ENCODE peak calls at places on chromosome 14, in four cellular contexts. One of them, this sample, is unnamed.
A peak's percentile ranks its signal among the peaks of the same experiment; 100 is the strongest.

GRCh38 chr14:21026988-21027315 is 2.1 kb upstream of the NDRG2 start:
- DNase-seq in endodermal cell: peak; percentile 51
- DNase-seq in GM06990: no peak
- DNase-seq in mucosa of descending colon: no peak
- DNase-seq in this sample: no peak

GRCh38 chr14:67387195-67387594 is 24.8 kb downstream of the PLEK2 start:
- DNase-seq in endodermal cell: no peak
- DNase-seq in GM06990: no peak
- DNase-seq in mucosa of descending colon: no peak
- DNase-seq in this sample: no peak

GRCh38 chr14:64763801-64764511 is 59.7 kb downstream of the PLEKHG3 start:
- DNase-seq in endodermal cell: peak; percentile 66
- DNase-seq in GM06990: no peak
- DNase-seq in mucosa of descending colon: no peak
- DNase-seq in this sample: no peak

GRCh38 chr14:95683793-95684192 is 2.4 kb upstream of the TCL1B start:
- DNase-seq in endodermal cell: peak; percentile 85
- DNase-seq in GM06990: no peak
- DNase-seq in mucosa of descending colon: peak; percentile 41
- DNase-seq in this sample: no peak

GRCh38 chr14:77120771-77121743 is 20.5 kb downstream of the ZDHHC22 start:
- DNase-seq in endodermal cell: peak; percentile 42
- DNase-seq in GM06990: peak; percentile 82
- DNase-seq in mucosa of descending colon: peak; percentile 46
- DNase-seq in this sample: peak; percentile 90

GRCh38 chr14:20427231-20428009 is 8.5 kb downstream of the KLHL33 start:
- DNase-seq in endodermal cell: peak; percentile 52
- DNase-seq in GM06990: peak; percentile 70
- DNase-seq in mucosa of descending colon: no peak
- DNase-seq in this sample: peak; percentile 74

GRCh38 chr14:60656755-60657608 is 7.7 kb upstream of the SIX1 start:
- DNase-seq in endodermal cell: peak; percentile 91
- DNase-seq in GM06990: peak; percentile 93
- DNase-seq in mucosa of descending colon: peak; percentile 62
- DNase-seq in this sample: peak; percentile 55

GRCh38 chr14:106848330-106849121 is 1322.1 kb downstream of the TMEM121 start:
- DNase-seq in endodermal cell: no peak
- DNase-seq in GM06990: peak; percentile 47
- DNase-seq in mucosa of descending colon: no peak
- DNase-seq in this sample: no peak

GRCh38 chr14:100176811-100177327 is 17.4 kb upstream of the DEGS2 start:
- DNase-seq in endodermal cell: no peak
- DNase-seq in GM06990: no peak
- DNase-seq in mucosa of descending colon: no peak
- DNase-seq in this sample: no peak

GRCh38 chr14:54772451-54772881 is 130.2 kb downstream of the GCH1 start:
- DNase-seq in endodermal cell: no peak
- DNase-seq in GM06990: no peak
- DNase-seq in mucosa of descending colon: no peak
- DNase-seq in this sample: no peak

GRCh38 chr14:57870686-57871457 is 5.0 kb upstream of the SLC35F4 start:
- DNase-seq in endodermal cell: peak; percentile 55
- DNase-seq in GM06990: no peak
- DNase-seq in mucosa of descending colon: no peak
- DNase-seq in this sample: no peak

GRCh38 chr14:101867854-101868253 is 96.5 kb upstream of the DYNC1H1 start:
- DNase-seq in endodermal cell: no peak
- DNase-seq in GM06990: no peak
- DNase-seq in mucosa of descending colon: no peak
- DNase-seq in this sample: no peak

GRCh38 chr14:70188292-70188607 is 501 bp downstream of the SLC8A3 start:
- DNase-seq in endodermal cell: no peak
- DNase-seq in GM06990: peak; percentile 56
- DNase-seq in mucosa of descending colon: no peak
- DNase-seq in this sample: no peak

GRCh38 chr14:60509438-60510253 is 700 bp downstream of the SIX6 start:
- DNase-seq in endodermal cell: peak; percentile 83
- DNase-seq in GM06990: no peak
- DNase-seq in mucosa of descending colon: no peak
- DNase-seq in this sample: no peak

GRCh38 chr14:71354801-71355200 is 447.5 kb downstream of the PCNX1 start:
- DNase-seq in endodermal cell: no peak
- DNase-seq in GM06990: no peak
- DNase-seq in mucosa of descending colon: no peak
- DNase-seq in this sample: no peak

GRCh38 chr14:71348817-71349216 is 441.6 kb downstream of the PCNX1 start:
- DNase-seq in endodermal cell: no peak
- DNase-seq in GM06990: no peak
- DNase-seq in mucosa of descending colon: no peak
- DNase-seq in this sample: no peak

GRCh38 chr14:71355324-71356201 is 448.3 kb downstream of the PCNX1 start:
- DNase-seq in endodermal cell: no peak
- DNase-seq in GM06990: peak; percentile 41
- DNase-seq in mucosa of descending colon: no peak
- DNase-seq in this sample: peak; percentile 48

GRCh38 chr14:71358209-71358931 is 451.1 kb downstream of the PCNX1 start:
- DNase-seq in endodermal cell: no peak
- DNase-seq in GM06990: peak; percentile 54
- DNase-seq in mucosa of descending colon: no peak
- DNase-seq in this sample: peak; percentile 35

DNA sequence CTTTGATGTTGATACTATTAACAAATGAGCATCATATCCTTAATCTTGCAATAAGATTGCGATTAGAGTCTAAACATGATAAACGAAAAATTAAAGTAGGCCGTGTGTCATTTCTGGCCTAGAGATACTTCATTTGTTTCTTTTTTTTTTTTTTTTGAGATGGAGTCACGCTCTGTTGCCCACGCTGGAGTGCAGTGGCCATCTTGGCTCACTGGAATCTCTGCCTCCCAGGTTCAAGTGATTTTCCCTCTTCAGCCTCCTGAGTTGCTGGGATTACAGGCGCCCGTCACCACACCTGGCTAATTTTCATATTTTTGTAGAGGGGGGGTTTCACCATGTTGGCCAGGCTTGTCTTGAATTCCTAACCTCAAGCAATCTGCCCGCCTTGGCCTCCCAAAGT is 446.9 kb downstream of the PCNX1 start:
- DNase-seq in endodermal cell: no peak
- DNase-seq in GM06990: no peak
- DNase-seq in mucosa of descending colon: no peak
- DNase-seq in this sample: no peak
- TF ChIP-seq CTCF in endodermal cell: no peak
- TF ChIP-seq CTCF in GM06990: no peak
- TF ChIP-seq CTCF in mucosa of descending colon: no peak
- TF ChIP-seq CTCF in this sample: no peak

GRCh38 chr14:35404496-35405303 is at the start of gene NFKBIA:
- DNase-seq in endodermal cell: peak; percentile 93
- DNase-seq in GM06990: peak; percentile 96
- DNase-seq in mucosa of descending colon: peak; percentile 95
- DNase-seq in this sample: peak; percentile 83
- TF ChIP-seq CTCF in endodermal cell: peak; percentile 53
- TF ChIP-seq CTCF in GM06990: no peak
- TF ChIP-seq CTCF in mucosa of descending colon: no peak
- TF ChIP-seq CTCF in this sample: peak; percentile 31

GRCh38 chr14:46951103-46951502 is 299.5 kb upstream of the RPL10L start:
- DNase-seq in endodermal cell: no peak
- DNase-seq in GM06990: no peak
- DNase-seq in mucosa of descending colon: no peak
- DNase-seq in this sample: no peak
- TF ChIP-seq CTCF in endodermal cell: peak; percentile 67
- TF ChIP-seq CTCF in GM06990: no peak
- TF ChIP-seq CTCF in mucosa of descending colon: no peak
- TF ChIP-seq CTCF in this sample: no peak

DNA sequence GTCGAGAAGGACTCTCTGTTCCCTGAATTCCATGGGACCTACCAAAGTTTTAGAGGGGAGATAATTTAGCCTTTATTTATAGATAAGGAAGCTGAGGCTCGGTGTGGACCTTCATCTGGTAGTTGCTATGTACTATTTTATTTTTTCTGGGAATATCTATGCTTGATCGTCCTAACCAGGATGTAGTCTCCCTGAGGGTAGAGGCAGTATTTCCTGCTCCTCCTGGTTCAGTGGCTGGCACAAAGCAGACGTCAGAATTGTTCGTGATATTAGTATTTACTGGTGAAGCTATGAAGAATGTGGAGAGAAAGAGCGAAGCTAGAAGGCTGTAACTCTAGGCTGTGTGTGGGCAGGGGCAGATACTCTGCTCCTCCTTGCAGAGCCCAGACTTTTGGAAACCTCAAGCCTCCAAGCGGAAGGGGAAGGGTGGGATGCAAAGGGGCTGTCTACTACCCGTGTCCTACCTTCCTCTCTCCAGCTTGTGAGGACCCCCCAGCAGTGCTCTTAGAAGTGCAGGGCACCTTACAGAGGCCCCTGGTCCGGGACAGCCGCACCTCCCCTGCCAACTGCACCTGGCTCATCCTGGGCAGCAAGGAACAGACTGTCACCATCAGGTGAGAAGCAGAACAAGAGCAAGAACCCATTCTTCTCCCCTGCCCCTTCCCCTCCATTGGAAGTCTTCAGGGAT is 1.4 kb downstream of the LRP10 start:
- DNase-seq in endodermal cell: no peak
- DNase-seq in GM06990: no peak
- DNase-seq in mucosa of descending colon: no peak
- DNase-seq in this sample: no peak
- TF ChIP-seq CTCF in endodermal cell: no peak
- TF ChIP-seq CTCF in GM06990: no peak
- TF ChIP-seq CTCF in mucosa of descending colon: no peak
- TF ChIP-seq CTCF in this sample: no peak

GRCh38 chr14:53327716-53328115 is 174.6 kb upstream of the DDHD1 start:
- DNase-seq in endodermal cell: no peak
- DNase-seq in GM06990: no peak
- DNase-seq in mucosa of descending colon: no peak
- DNase-seq in this sample: no peak
- TF ChIP-seq CTCF in endodermal cell: no peak
- TF ChIP-seq CTCF in GM06990: no peak
- TF ChIP-seq CTCF in mucosa of descending colon: no peak
- TF ChIP-seq CTCF in this sample: no peak

DNA sequence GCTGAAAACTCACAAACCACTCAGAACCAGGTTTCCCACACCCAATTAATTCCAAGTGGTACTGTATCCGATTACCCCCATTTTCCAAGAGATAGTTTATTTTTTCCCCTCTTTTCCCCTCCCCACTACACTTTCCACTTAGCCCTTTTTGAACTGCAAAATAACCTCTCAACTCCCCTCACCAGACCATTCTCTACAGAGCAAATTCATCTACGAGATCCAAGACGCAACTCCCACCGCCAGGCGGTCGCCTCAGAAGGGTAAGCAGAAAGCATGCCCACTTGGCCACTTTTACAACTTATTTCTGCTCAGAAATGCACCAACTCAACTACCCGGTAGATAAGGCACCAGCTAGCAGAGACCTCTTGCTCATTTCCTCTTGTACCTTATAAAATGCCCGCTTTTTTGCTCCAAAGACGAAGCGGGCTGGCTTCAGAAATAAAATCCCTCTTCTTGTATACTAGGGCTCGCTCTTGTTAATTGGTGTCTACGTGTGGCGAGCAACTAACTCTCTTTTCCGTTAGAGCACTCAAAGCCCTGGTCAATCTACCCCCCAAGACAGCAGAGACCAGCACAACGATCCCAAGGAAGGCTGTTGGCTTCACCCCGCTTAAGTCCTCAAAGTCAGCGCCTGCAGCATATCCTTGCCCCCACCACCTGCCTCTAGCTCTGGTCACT is 910 bp upstream of the SRP54 start:
- DNase-seq in endodermal cell: peak; percentile 76
- DNase-seq in GM06990: no peak
- DNase-seq in mucosa of descending colon: peak; percentile 58
- DNase-seq in this sample: no peak
- TF ChIP-seq CTCF in endodermal cell: peak; percentile 62
- TF ChIP-seq CTCF in GM06990: peak; percentile 6
- TF ChIP-seq CTCF in mucosa of descending colon: no peak
- TF ChIP-seq CTCF in this sample: peak; percentile 38

GRCh38 chr14:61751475-61751989 is 10.7 kb upstream of the SNAPC1 start:
- DNase-seq in endodermal cell: no peak
- DNase-seq in GM06990: no peak
- DNase-seq in mucosa of descending colon: no peak
- DNase-seq in this sample: no peak
- TF ChIP-seq CTCF in endodermal cell: no peak
- TF ChIP-seq CTCF in GM06990: no peak
- TF ChIP-seq CTCF in mucosa of descending colon: no peak
- TF ChIP-seq CTCF in this sample: no peak

GRCh38 chr14:72023128-72024042 is 91.2 kb downstream of the RGS6 start:
- DNase-seq in endodermal cell: no peak
- DNase-seq in GM06990: peak; percentile 53
- DNase-seq in mucosa of descending colon: no peak
- DNase-seq in this sample: no peak

GRCh38 chr14:72024504-72024903 is 92.3 kb downstream of the RGS6 start:
- DNase-seq in endodermal cell: no peak
- DNase-seq in GM06990: no peak
- DNase-seq in mucosa of descending colon: no peak
- DNase-seq in this sample: no peak

GRCh38 chr14:72024043-72024407 is 91.8 kb downstream of the RGS6 start:
- DNase-seq in endodermal cell: peak; percentile 74
- DNase-seq in GM06990: peak; percentile 48
- DNase-seq in mucosa of descending colon: no peak
- DNase-seq in this sample: peak; percentile 58
- TF ChIP-seq CTCF in endodermal cell: peak; percentile 88
- TF ChIP-seq CTCF in GM06990: peak; percentile 69
- TF ChIP-seq CTCF in mucosa of descending colon: no peak
- TF ChIP-seq CTCF in this sample: peak; percentile 81

This sample was measured in GM12864.